ENCODE peak calls at places on chromosome 17, in seven cellular contexts. H, T, A, J, I, R and N are unnamed samples.

GRCh38 chr17:44307387-44308186 is 814 bp upstream of the RUNDC3A start:
- DNase-seq in R (no peak), I (no peak), J (no peak), T (peak; percentile 91), A (peak; percentile 84), H (no peak), N (peak; percentile 64)

GRCh38 chr17:66988069-66988798 is 23.7 kb downstream of the CACNG4 start:
- DNase-seq in R (no peak), H (no peak), T (peak; percentile 49), J (no peak), A (no peak), I (no peak), N (no peak)

GRCh38 chr17:42183741-42184711 is 1.2 kb downstream of the HCRT start:
- DNase-seq in T (peak; percentile 84), J (peak; percentile 48), R (peak; percentile 77), A (peak; percentile 76), H (peak; percentile 92), I (peak; percentile 48), N (peak; percentile 27)

GRCh38 chr17:7857724-7858486 is at the start of gene CYB5D1:
- DNase-seq in I (peak; percentile 89), A (peak; percentile 94), J (peak; percentile 84), R (peak; percentile 92), T (peak; percentile 98), H (peak; percentile 83), N (peak; percentile 90)

GRCh38 chr17:57136355-57136754 is 51.3 kb downstream of the AKAP1 start:
- DNase-seq in H (no peak), J (no peak), A (no peak), R (no peak), I (no peak), T (no peak), N (no peak)

GRCh38 chr17:17840751-17841591 is 4.2 kb upstream of the SREBF1 start:
- DNase-seq in A (peak; percentile 69), T (no peak), J (no peak), I (no peak), H (no peak), R (no peak), N (no peak)

GRCh38 chr17:62963296-62963695 is 2.7 kb upstream of the TANC2 start:
- DNase-seq in H (no peak), T (no peak), R (no peak), A (peak; percentile 43), J (no peak), I (no peak), N (no peak)

GRCh38 chr17:48835971-48836370 is 5.1 kb downstream of the CALCOCO2 start:
- DNase-seq in A (no peak), T (no peak), H (no peak), J (no peak), R (no peak), I (no peak), N (no peak)

GRCh38 chr17:9880582-9880999 is 24.5 kb downstream of the RCVRN start:
- DNase-seq in T (no peak), R (peak; percentile 43), J (no peak), H (no peak), A (no peak), I (no peak), N (no peak)

GRCh38 chr17:42618442-42619150 is 9.1 kb downstream of the TUBG1 start:
- DNase-seq in H (no peak), J (no peak), A (peak; percentile 59), T (peak; percentile 62), I (no peak), R (peak; percentile 49), N (peak; percentile 37)